ENCODE peak calls at places on chromosomes 3 and 15, in ten cellular contexts. O is HepG2, D is gastrocnemius medialis, R is endothelial cell of umbilical vein, I is A549, M is adrenal gland, L is body of pancreas, H is ovary, C is heart left ventricle, S is right lobe of liver. Z is an unnamed sample.

GRCh38 chr3:45191924-45192417 is 34.1 kb downstream of the TMEM158 start:
- DNase-seq in L (no peak), M (no peak), H (no peak), R (no peak), O (peak; percentile 74), I (no peak), D (no peak), C (no peak), S (no peak), Z (no peak)

GRCh38 chr3:156509209-156510174 is 45.4 kb downstream of the SSR3 start:
- DNase-seq in C (no peak), I (peak; percentile 63), D (no peak), O (peak; percentile 18), S (no peak), H (no peak), L (no peak), M (no peak), R (peak; percentile 80), Z (no peak)

GRCh38 chr15:52262364-52262763 is 33.2 kb downstream of the MYO5C start:
- DNase-seq in O (no peak), L (no peak), S (no peak), I (no peak), D (no peak), R (peak; percentile 31), H (no peak), C (no peak), M (no peak), Z (no peak)

GRCh38 chr15:57084178-57084577 is 165.7 kb downstream of the TCF12 start:
- DNase-seq in R (no peak), C (no peak), M (no peak), H (no peak), D (no peak), O (no peak), I (no peak), L (no peak), S (no peak), Z (no peak)

GRCh38 chr15:48680841-48681240 is 35.3 kb upstream of the FBN1 start:
- DNase-seq in C (no peak), I (no peak), D (no peak), O (no peak), S (no peak), L (no peak), M (no peak), R (no peak), H (no peak), Z (no peak)

GRCh38 chr3:191290311-191291025 is 38.7 kb upstream of the CCDC50 start:
- DNase-seq in L (no peak), S (no peak), H (no peak), O (no peak), M (no peak), R (peak; percentile 8), D (no peak), C (no peak), I (no peak), Z (no peak)

GRCh38 chr3:177468331-177468730 is 271.0 kb upstream of the TBL1XR1 start:
- DNase-seq in S (no peak), R (no peak), H (no peak), L (no peak), D (peak; percentile 33), I (no peak), O (no peak), M (no peak), C (no peak), Z (no peak)

GRCh38 chr3:161851941-161852566 is 355.4 kb downstream of the OTOL1 start:
- DNase-seq in H (no peak), R (no peak), C (no peak), L (peak; percentile 64), O (peak; percentile 36), M (peak; percentile 33), S (peak; percentile 54), I (peak; percentile 2), D (no peak), Z (no peak)

GRCh38 chr3:126858887-126859286 is 124.0 kb upstream of the PLXNA1 start:
- DNase-seq in I (peak; percentile 85), C (no peak), O (no peak), R (peak; percentile 22), S (no peak), L (no peak), D (no peak), H (no peak), M (peak; percentile 74), Z (no peak)

GRCh38 chr3:182913889-182914288 is 66.4 kb downstream of the DCUN1D1 start:
- DNase-seq in L (no peak), C (no peak), H (no peak), M (no peak), I (no peak), D (peak; percentile 13), O (no peak), R (no peak), S (no peak), Z (no peak)

GRCh38 chr3:191460360-191460759 is 603 bp upstream of the PYDC2 start:
- DNase-seq in D (no peak), H (no peak), S (no peak), M (no peak), R (no peak), I (no peak), L (no peak), C (no peak), O (no peak), Z (no peak)

GRCh38 chr3:31472479-31473390 is 60.0 kb upstream of the STT3B start:
- DNase-seq in H (no peak), D (no peak), I (no peak), L (no peak), M (no peak), S (no peak), R (no peak), C (no peak), O (no peak), Z (no peak)

DNA sequence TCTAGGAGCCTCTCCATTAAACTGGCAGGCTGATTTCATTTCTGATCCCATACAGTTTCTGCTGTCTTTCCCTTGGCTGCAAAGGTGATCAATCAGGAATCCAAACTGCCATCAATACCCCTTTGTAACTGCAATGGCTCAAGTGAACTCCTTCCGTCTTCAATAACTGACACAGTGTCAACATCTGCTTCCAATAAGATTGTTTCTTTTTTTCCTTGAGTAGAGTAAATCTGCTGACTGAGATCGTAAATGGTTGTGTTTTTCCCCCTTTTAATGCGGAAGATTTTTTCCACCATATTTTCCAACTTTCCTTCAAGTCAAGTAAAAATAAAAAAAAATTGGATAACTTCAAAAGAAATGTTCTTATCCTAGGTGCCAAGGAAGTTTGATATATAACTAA is 48.8 kb downstream of the VGLL3 start:
- DNase-seq in R (no peak), M (no peak), C (no peak), I (no peak), L (no peak), O (no peak), H (no peak), D (no peak), S (no peak), Z (no peak)
- H3K4me1 ChIP-seq in R (no peaks in the 10 kb centered on the region), M (no peaks in the 10 kb centered on the region), C (no peaks in the 10 kb centered on the region), I (no peaks in the 10 kb centered on the region), L (peaks cover 4% of the 10 kb centered on the region), O (no peaks in the 10 kb centered on the region), H (peaks cover 3% of the 10 kb centered on the region), D (no peaks in the 10 kb centered on the region), S (no peaks in the 10 kb centered on the region), Z (no peaks in the 10 kb centered on the region)

DNA sequence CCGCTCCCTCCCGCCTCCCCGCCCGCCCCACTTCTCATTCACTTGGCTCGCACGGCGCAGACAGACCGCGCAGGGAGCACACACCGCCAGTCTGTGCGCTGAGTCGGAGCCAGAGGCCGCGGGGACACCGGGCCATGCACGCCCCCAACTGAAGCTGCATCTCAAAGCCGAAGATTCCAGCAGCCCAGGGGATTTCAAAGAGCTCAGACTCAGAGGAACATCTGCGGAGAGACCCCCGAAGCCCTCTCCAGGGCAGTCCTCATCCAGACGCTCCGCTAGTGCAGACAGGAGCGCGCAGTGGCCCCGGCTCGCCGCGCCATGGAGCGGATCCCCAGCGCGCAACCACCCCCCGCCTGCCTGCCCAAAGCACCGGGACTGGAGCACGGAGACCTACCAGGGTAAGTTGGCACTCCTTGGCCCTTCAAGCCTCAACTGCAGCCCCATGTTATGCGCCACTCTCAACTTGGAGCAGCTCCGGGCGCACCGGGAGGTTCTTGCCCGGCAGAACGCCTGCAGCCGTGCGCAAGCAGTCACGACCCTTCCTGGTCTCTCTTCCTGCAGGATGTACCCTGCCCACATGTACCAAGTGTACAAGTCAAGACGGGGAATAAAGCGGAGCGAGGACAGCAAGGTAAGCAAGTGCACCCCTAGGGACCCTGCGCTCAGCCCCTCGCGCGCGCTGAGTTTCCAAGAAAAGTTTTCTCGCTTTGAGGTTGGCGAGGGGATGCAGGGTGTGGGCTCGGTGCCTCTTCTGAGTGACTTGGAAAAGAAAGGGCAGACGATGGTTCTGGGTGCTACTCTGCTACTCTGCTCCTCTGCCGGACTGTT is at the start of gene BHLHE40:
- DNase-seq in L (no peak), M (no peak), O (no peak), H (no peak), R (peak; percentile 56), D (no peak), C (no peak), I (no peak), S (no peak), Z (peak; percentile 45)
- TF ChIP-seq POLR2A in L (peak; percentile 95), M (peak; percentile 98), O (no peak), H (peak; percentile 61), R (peak; percentile 79), D (peak; percentile 85), C (peak; percentile 77), I (peak; percentile 83), S (peak; percentile 93), Z (no peak)

GRCh38 chr15:45111390-45112142 is 2.4 kb downstream of the DUOX2 start:
- DNase-seq in O (no peak), H (no peak), M (no peak), D (no peak), S (no peak), R (no peak), L (no peak), I (no peak), C (no peak), Z (no peak)
- TF ChIP-seq CTCF in O (no peak), H (no peak), M (no peak), D (no peak), S (no peak), R (no peak), L (no peak), I (no peak), C (no peak), Z (no peak)

GRCh38 chr3:50342818-50343633 is 2.4 kb upstream of the RASSF1 start:
- DNase-seq in R (no peak), L (no peak), C (no peak), M (no peak), O (no peak), D (no peak), S (no peak), I (no peak), H (no peak), Z (no peak)

GRCh38 chr3:50340404-50341329 is at the start of gene RASSF1:
- DNase-seq in S (peak; percentile 82), L (no peak), R (no peak), I (no peak), M (no peak), C (peak; percentile 87), D (peak; percentile 38), H (no peak), O (no peak), Z (no peak)

GRCh38 chr3:50339485-50340196 is 995 bp downstream of the RASSF1 start:
- DNase-seq in H (no peak), R (no peak), L (no peak), M (no peak), S (no peak), C (no peak), D (no peak), O (no peak), I (no peak), Z (no peak)

GRCh38 chr3:50341996-50342732 is 1.5 kb upstream of the RASSF1 start:
- DNase-seq in H (no peak), O (no peak), D (no peak), I (no peak), R (no peak), M (no peak), C (no peak), L (no peak), S (no peak), Z (no peak)

GRCh38 chr3:50341537-50341936 is 901 bp upstream of the RASSF1 start:
- DNase-seq in M (no peak), R (no peak), H (no peak), C (no peak), I (no peak), D (no peak), L (no peak), O (no peak), S (no peak), Z (no peak)
- H3K4me1 ChIP-seq in M (peaks cover 25% of the 10 kb centered on the region), R (peaks cover 19% of the 10 kb centered on the region), H (peaks cover 17% of the 10 kb centered on the region), C (peaks cover 54% of the 10 kb centered on the region), I (peaks cover 8% of the 10 kb centered on the region), D (peaks cover 6% of the 10 kb centered on the region), L (peaks cover 21% of the 10 kb centered on the region), O (peaks cover 60% of the 10 kb centered on the region), S (no peaks in the 10 kb centered on the region), Z (peaks cover 45% of the 10 kb centered on the region)